ENCODE peak calls at places on chromosomes 13 and 19, in six cellular contexts. W is transverse colon, P is heart right ventricle, S is psoas muscle, J is breast epithelium, E is lower lobe of right lung. X is an unnamed sample.
A peak's percentile ranks its signal among the peaks of the same experiment; 100 is the strongest.

GRCh38 chr13:110758195-110758594 is 44.7 kb downstream of the ING1 start:
- DNase-seq in W (no peak), P (no peak), S (no peak), J (no peak), E (no peak), X (no peak)

GRCh38 chr19:4094761-4095487 is 28.2 kb upstream of the ZBTB7A start:
- DNase-seq in W (peak; percentile 90), P (no peak), S (no peak), J (no peak), E (no peak), X (peak; percentile 66)

GRCh38 chr13:94112227-94112626 is 367.3 kb downstream of the DCT start:
- DNase-seq in W (no peak), P (no peak), S (peak; percentile 16), J (no peak), E (no peak), X (no peak)

GRCh38 chr13:57925250-57925649 is 293.7 kb downstream of the PCDH17 start:
- DNase-seq in W (no peak), P (no peak), S (no peak), J (no peak), E (no peak), X (no peak)

GRCh38 chr19:36172852-36173251 is 20.6 kb upstream of the COX7A1 start:
- DNase-seq in W (no peak), P (no peak), S (no peak), J (no peak), E (no peak), X (no peak)

GRCh38 chr19:18951721-18952281 is 10.8 kb upstream of the HOMER3 start:
- DNase-seq in W (no peak), P (no peak), S (no peak), J (no peak), E (no peak), X (no peak)

GRCh38 chr19:55675661-55676354 is 782 bp downstream of the EPN1 start:
- DNase-seq in W (no peak), P (no peak), S (no peak), J (no peak), E (no peak), X (no peak)

GRCh38 chr13:113238542-113238941 is 29.1 kb downstream of the CUL4A start:
- DNase-seq in W (no peak), P (no peak), S (no peak), J (no peak), E (no peak), X (no peak)

GRCh38 chr13:52848455-52849190 is at the start of gene PCDH8:
- DNase-seq in W (no peak), P (no peak), S (no peak), J (no peak), E (peak; percentile 47), X (no peak)

GRCh38 chr13:110216403-110217041 is 90.4 kb downstream of the COL4A1 start:
- DNase-seq in W (no peak), P (no peak), S (peak; percentile 46), J (no peak), E (no peak), X (no peak)

GRCh38 chr19:27740396-27740795 is 1472.6 kb downstream of the UQCRFS1 start:
- DNase-seq in W (no peak), P (no peak), S (no peak), J (no peak), E (no peak), X (no peak)

GRCh38 chr19:13859361-13859880 is 17.5 kb upstream of the NANOS3 start:
- DNase-seq in W (no peak), P (no peak), S (no peak), J (no peak), E (no peak), X (no peak)

GRCh38 chr19:42143341-42144234 is 11.3 kb upstream of the POU2F2 start:
- DNase-seq in W (no peak), P (no peak), S (no peak), J (no peak), E (no peak), X (no peak)

DNA sequence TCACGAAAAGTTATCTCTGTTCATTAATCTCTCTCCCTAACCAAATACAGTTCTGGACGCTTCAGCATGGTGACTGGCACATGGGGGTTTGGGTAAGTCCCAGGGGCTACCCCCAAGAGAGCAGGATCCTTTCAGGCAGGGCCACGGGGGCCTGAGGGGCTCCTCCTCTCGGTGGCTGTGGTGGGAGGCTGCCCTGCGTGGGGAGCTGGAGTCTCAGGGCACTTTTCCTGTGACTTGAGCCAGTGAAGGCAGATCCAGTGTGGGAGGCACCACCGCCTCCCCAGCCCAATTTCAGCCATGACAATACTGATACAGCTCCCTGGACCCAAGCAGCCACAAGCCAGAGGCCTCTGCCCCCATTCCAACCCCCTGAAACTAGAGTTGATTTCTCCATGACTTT is 952 bp upstream of the SBNO2 start:
- DNase-seq in W (no peak), P (no peak), S (no peak), J (no peak), E (no peak), X (no peak)
- H3K4me1 ChIP-seq in W (no peaks in the 10 kb centered on the region), P (peaks cover 27% of the 10 kb centered on the region), S (peaks cover 22% of the 10 kb centered on the region), J (peaks cover 15% of the 10 kb centered on the region), E (peaks cover 53% of the 10 kb centered on the region), X (peaks cover 19% of the 10 kb centered on the region)

GRCh38 chr13:64293923-64294322 is 2878.3 kb upstream of the PCDH20 start:
- DNase-seq in W (no peak), P (no peak), S (no peak), J (no peak), E (no peak), X (no peak)
- H3K27me3 ChIP-seq in W (no peaks in the 10 kb centered on the region), P (no peaks in the 10 kb centered on the region), S (no peaks in the 10 kb centered on the region), J (no peaks in the 10 kb centered on the region), E (no peaks in the 10 kb centered on the region), X (no peaks in the 10 kb centered on the region)

DNA sequence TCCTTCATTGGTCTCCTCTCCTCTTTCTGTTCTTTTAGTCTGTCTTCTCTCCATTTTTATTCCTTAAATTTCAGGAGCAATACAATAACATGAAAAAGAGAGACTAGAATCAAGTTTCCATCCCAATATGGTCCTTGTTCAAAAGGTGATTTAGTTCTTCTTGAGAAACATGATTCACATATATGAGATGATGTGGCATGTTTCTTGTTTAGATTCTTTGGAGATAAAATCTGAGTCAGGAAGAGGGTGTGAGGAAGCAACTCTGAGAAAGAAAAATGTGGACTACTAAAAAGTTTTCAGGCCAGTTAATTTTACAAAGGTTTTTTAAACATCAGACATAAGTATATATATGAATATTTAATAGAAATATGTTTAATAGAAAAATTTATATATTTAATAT is 231.4 kb downstream of the OXGR1 start:
- DNase-seq in W (no peak), P (no peak), S (no peak), J (no peak), E (no peak), X (no peak)
- H3K27ac ChIP-seq in W (no peak overlapping the region), P (no peak overlapping the region), S (no peak overlapping the region), J (no peak overlapping the region), E (no peak overlapping the region), X (no peak overlapping the region)

GRCh38 chr13:40677064-40677463 is 10.6 kb upstream of the FOXO1 start:
- DNase-seq in W (no peak), P (no peak), S (no peak), J (no peak), E (no peak), X (no peak)
- H3K4me1 ChIP-seq in W (no peaks in the 10 kb centered on the region), P (peaks cover 22% of the 10 kb centered on the region), S (peaks cover 26% of the 10 kb centered on the region), J (no peaks in the 10 kb centered on the region), E (no peaks in the 10 kb centered on the region), X (no peaks in the 10 kb centered on the region)

GRCh38 chr19:38394488-38394887 is 6.0 kb downstream of the SPRED3 start:
- DNase-seq in W (no peak), P (no peak), S (no peak), J (no peak), E (no peak), X (no peak)
- H3K27me3 ChIP-seq in W (peaks cover 74% of the 10 kb centered on the region), P (peaks cover 48% of the 10 kb centered on the region), S (no peaks in the 10 kb centered on the region), J (peaks cover 26% of the 10 kb centered on the region), E (peaks cover 54% of the 10 kb centered on the region), X (peaks cover 97% of the 10 kb centered on the region)

X was measured in left lung.